ENCODE peak calls at places on chromosomes 5 and 9, in ten cellular contexts. J, H, C, I, A, M, X, R, P and O are unnamed samples.

GRCh38 chr5:66864240-66864884 is 268.2 kb downstream of the MAST4 start:
- DNase-seq in H (no peak), C (no peak), X (peak), M (no peak), I (no peak), J (peak), A (no peak), P (no peak), R (peak), O (no peak)

GRCh38 chr5:135700731-135701130 is 121.9 kb upstream of the CXCL14 start:
- DNase-seq in X (no peak), R (no peak), J (no peak), A (no peak), H (peak), I (no peak), C (no peak), M (no peak), P (no peak), O (no peak)

GRCh38 chr9:134326754-134327526 is 685 bp downstream of the RXRA start:
- DNase-seq in A (peak), M (peak), H (no peak), J (peak), I (peak), C (no peak), P (no peak), R (peak), X (peak), O (peak)

GRCh38 chr9:97737429-97737828 is 40.3 kb upstream of the XPA start:
- DNase-seq in X (no peak), R (peak), J (peak), C (no peak), I (no peak), M (no peak), A (no peak), P (no peak), H (no peak), O (no peak)

GRCh38 chr9:112757300-112757883 is 6.8 kb downstream of the SNX30 start:
- DNase-seq in H (no peak), I (no peak), M (no peak), R (peak), X (no peak), A (no peak), C (no peak), J (no peak), P (no peak), O (no peak)

GRCh38 chr5:134833340-134834032 is 12.3 kb upstream of the C5orf24 start:
- DNase-seq in R (no peak), I (no peak), J (no peak), H (no peak), X (no peak), A (no peak), C (no peak), M (no peak), P (no peak), O (no peak)

GRCh38 chr9:81032030-81032572 is 657.2 kb downstream of the TLE1 start:
- DNase-seq in R (peak), H (no peak), P (no peak), A (no peak), X (no peak), M (no peak), C (peak), I (no peak), J (peak), O (peak)

GRCh38 chr9:137395666-137396010 is 27.3 kb downstream of the EXD3 start:
- DNase-seq in R (no peak), I (no peak), P (no peak), A (no peak), X (no peak), M (no peak), J (no peak), C (no peak), H (no peak), O (peak)

GRCh38 chr5:42719034-42719433 is 37.6 kb upstream of the CCDC152 start:
- DNase-seq in A (no peak), X (no peak), H (no peak), I (no peak), J (no peak), P (no peak), R (peak), M (no peak), C (no peak), O (no peak)

GRCh38 chr5:135377751-135378680 is 21.0 kb downstream of the MACROH2A1 start:
- DNase-seq in H (no peak), J (no peak), X (no peak), P (no peak), R (no peak), M (no peak), A (no peak), C (no peak), I (no peak), O (no peak)

GRCh38 chr5:173786296-173787187 is 101.6 kb upstream of the CPEB4 start:
- DNase-seq in J (no peak), R (no peak), H (no peak), X (no peak), I (no peak), M (no peak), C (no peak), P (no peak), A (no peak), O (peak)

GRCh38 chr5:122845253-122846050 is at the start of gene SNX24:
- DNase-seq in J (peak), H (peak), R (peak), P (peak), C (peak), A (peak), M (peak), X (peak), I (peak), O (peak)

GRCh38 chr5:164233796-164234195 is 728.4 kb downstream of the MAT2B start:
- DNase-seq in J (no peak), C (no peak), P (no peak), X (peak), A (no peak), I (no peak), M (no peak), R (no peak), H (no peak), O (no peak)

GRCh38 chr5:125874717-125875116 is 548.5 kb upstream of the GRAMD2B start:
- DNase-seq in H (no peak), C (no peak), X (no peak), J (no peak), R (no peak), M (no peak), I (no peak), A (no peak), P (no peak), O (no peak)

GRCh38 chr9:130325921-130326320 is 60.4 kb downstream of the HMCN2 start:
- DNase-seq in M (no peak), R (no peak), P (no peak), I (no peak), A (no peak), C (no peak), H (no peak), J (no peak), X (no peak), O (no peak)

GRCh38 chr5:91541696-91542095 is 158.6 kb upstream of the ARRDC3 start:
- DNase-seq in C (no peak), M (no peak), J (peak), I (no peak), X (no peak), H (no peak), A (no peak), P (no peak), R (peak), O (no peak)

GRCh38 chr5:158373623-158374375 is 514.9 kb upstream of the CLINT1 start:
- DNase-seq in H (no peak), R (no peak), X (no peak), A (no peak), P (no peak), C (no peak), I (no peak), M (no peak), J (no peak), O (no peak)

GRCh38 chr9:129208191-129209091 is 30.4 kb upstream of the IER5L start:
- DNase-seq in A (no peak), M (no peak), P (no peak), I (no peak), R (no peak), X (no peak), J (no peak), H (no peak), C (no peak), O (no peak)

GRCh38 chr9:21841133-21841532 is 38.7 kb downstream of the MTAP start:
- DNase-seq in I (no peak), C (no peak), P (no peak), X (no peak), A (no peak), J (no peak), M (no peak), R (no peak), H (no peak), O (no peak)

GRCh38 chr5:98723061-98723460 is 50.4 kb upstream of the RGMB start:
- DNase-seq in P (no peak), A (no peak), X (no peak), I (no peak), M (no peak), J (no peak), R (no peak), H (no peak), C (no peak), O (no peak)

GRCh38 chr5:1124181-1125029 is 12.5 kb upstream of the SLC12A7 start:
- DNase-seq in X (no peak), H (no peak), R (no peak), I (no peak), C (no peak), A (no peak), M (no peak), J (no peak), P (no peak), O (no peak)

GRCh38 chr5:97142521-97143254 is at the start of gene LIX1:
- DNase-seq in M (no peak), A (no peak), J (peak), C (no peak), H (no peak), I (no peak), X (peak), R (peak), P (no peak), O (no peak)

GRCh38 chr5:109917966-109918365 is 228.2 kb downstream of the MAN2A1 start:
- DNase-seq in R (no peak), A (no peak), C (no peak), H (no peak), M (no peak), J (no peak), I (no peak), X (no peak), P (no peak), O (no peak)

GRCh38 chr5:150945947-150946346 is 41.2 kb upstream of the ZNF300 start:
- DNase-seq in M (no peak), I (no peak), A (peak), H (no peak), R (no peak), X (no peak), J (no peak), C (no peak), P (no peak), O (no peak)

GRCh38 chr5:132498152-132498551 is 7.6 kb upstream of the IRF1 start:
- DNase-seq in P (no peak), J (peak), M (peak), C (peak), I (peak), R (peak), X (peak), A (no peak), H (peak), O (no peak)

GRCh38 chr9:73284386-73284785 is 132.7 kb downstream of the ANXA1 start:
- DNase-seq in P (no peak), H (no peak), A (no peak), J (no peak), M (no peak), R (no peak), C (no peak), I (no peak), X (no peak), O (no peak)

GRCh38 chr5:142904421-142904820 is 134.2 kb downstream of the ARHGAP26 start:
- DNase-seq in X (no peak), P (no peak), A (no peak), H (no peak), I (no peak), R (no peak), J (no peak), C (no peak), M (no peak), O (no peak)

GRCh38 chr9:88949961-88950340 is 41.3 kb upstream of the S1PR3 start:
- DNase-seq in I (no peak), H (no peak), X (no peak), M (no peak), C (no peak), A (no peak), R (peak), J (no peak), P (no peak), O (no peak)

GRCh38 chr9:73782166-73782565 is 630.5 kb downstream of the ANXA1 start:
- DNase-seq in C (no peak), J (no peak), A (no peak), R (peak), M (no peak), H (no peak), I (no peak), X (no peak), P (no peak), O (no peak)

GRCh38 chr9:128937310-128938165 is 9.9 kb downstream of the DOLK start:
- DNase-seq in J (no peak), H (no peak), R (no peak), A (no peak), I (no peak), C (no peak), X (no peak), P (no peak), M (no peak), O (peak)

GRCh38 chr9:138112791-138113600 is 235.4 kb downstream of the CACNA1B start:
- DNase-seq in H (no peak), M (no peak), I (no peak), C (no peak), R (no peak), A (no peak), P (no peak), J (no peak), X (no peak), O (peak)

GRCh38 chr5:154403776-154404387 is 41.9 kb upstream of the SAP30L start:
- DNase-seq in R (peak), I (no peak), P (no peak), H (no peak), C (no peak), J (no peak), M (no peak), A (no peak), X (no peak), O (no peak)

GRCh38 chr5:154403234-154403633 is 42.6 kb upstream of the SAP30L start:
- DNase-seq in M (peak), R (peak), J (no peak), X (no peak), C (no peak), A (no peak), H (no peak), P (no peak), I (no peak), O (no peak)

GRCh38 chr5:154406826-154407225 is 39.0 kb upstream of the SAP30L start:
- DNase-seq in M (no peak), H (no peak), P (no peak), R (no peak), J (no peak), A (no peak), C (no peak), X (no peak), I (no peak), O (no peak)

GRCh38 chr5:154406231-154406630 is 39.6 kb upstream of the SAP30L start:
- DNase-seq in I (no peak), P (no peak), X (no peak), C (no peak), J (no peak), H (no peak), M (no peak), R (peak), A (no peak), O (no peak)

DNA sequence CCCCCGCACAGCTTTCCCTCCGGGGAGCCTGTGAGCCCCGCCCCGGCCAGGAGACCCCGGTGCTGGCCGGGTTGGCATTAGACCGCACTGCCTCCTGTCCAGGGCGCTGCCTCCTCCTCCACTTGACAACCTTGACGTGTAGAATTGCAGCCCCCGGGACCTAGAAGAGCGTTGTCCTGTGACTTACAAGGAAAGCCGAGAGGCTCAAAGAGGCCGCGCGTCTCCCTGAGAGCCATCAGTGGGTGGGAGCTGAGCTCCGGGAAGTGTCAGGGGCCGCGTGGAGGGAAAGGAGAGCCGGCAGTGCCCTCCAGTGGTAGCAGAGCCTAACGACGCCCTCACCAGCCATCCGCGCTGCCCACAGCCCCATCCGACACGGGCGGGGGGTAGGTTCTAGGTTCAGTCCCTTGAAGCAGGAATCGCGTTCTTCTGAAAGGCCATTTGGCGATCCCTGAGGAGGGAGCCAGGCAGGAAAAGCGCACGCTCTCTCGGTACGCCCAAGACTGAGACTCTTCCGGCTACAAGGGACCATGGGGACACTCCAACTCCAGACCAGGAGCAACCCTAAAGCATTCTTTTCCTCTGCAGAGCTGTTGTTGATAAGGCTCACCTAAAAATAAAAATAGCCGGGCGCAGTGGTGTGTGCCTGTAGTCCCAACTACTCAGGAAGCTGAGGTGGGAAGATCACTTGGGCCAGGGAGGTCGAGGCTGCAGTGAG is 40.6 kb upstream of the SAP30L start:
- DNase-seq in R (peak), J (peak), C (peak), M (peak), I (peak), P (peak), X (peak), A (peak), H (peak), O (peak)
- H3K4me3 ChIP-seq in R (peak), J (no peak), C (peak), M (peak), I (peak), P (peak), X (peak), A (peak), H (peak), O (peak)

GRCh38 chr5:167294861-167295685 is 996.4 kb upstream of the WWC1 start:
- DNase-seq in R (peak), I (no peak), M (no peak), P (no peak), A (no peak), J (peak), C (no peak), H (no peak), X (peak), O (no peak)
- H3K27ac ChIP-seq in R (peak), I (no peak), M (no peak), P (peak), A (no peak), J (peak), C (no peak), H (no peak), X (peak), O (no peak)

GRCh38 chr9:92291577-92291976 is 1.9 kb downstream of the IARS1 start:
- DNase-seq in I (no peak), P (no peak), A (no peak), H (no peak), R (peak), M (no peak), J (no peak), C (no peak), X (no peak), O (no peak)
- H3K4me3 ChIP-seq in I (no peak), P (no peak), A (no peak), H (no peak), R (peak), M (no peak), J (peak), C (no peak), X (no peak), O (no peak)

GRCh38 chr5:74685979-74686631 is 1.1 kb downstream of the HEXB start:
- DNase-seq in C (no peak), M (no peak), J (no peak), A (no peak), P (no peak), I (no peak), R (peak), X (peak), H (no peak), O (no peak)
- H3K27ac ChIP-seq in C (peak), M (peak), J (peak), A (peak), P (peak), I (peak), R (no peak), X (no peak), H (peak), O (peak)

GRCh38 chr5:52827815-52828214 is 40.1 kb downstream of the ITGA1 start:
- DNase-seq in M (no peak), C (no peak), P (no peak), J (no peak), H (no peak), A (no peak), R (no peak), X (no peak), I (no peak), O (no peak)
- H3K4me3 ChIP-seq in M (no peak), C (no peak), P (no peak), J (no peak), H (no peak), A (no peak), R (no peak), X (no peak), I (no peak), O (no peak)

GRCh38 chr5:65480306-65480865 is 1.3 kb downstream of the ADAMTS6 start:
- DNase-seq in C (peak), A (peak), P (no peak), H (peak), M (peak), X (peak), I (peak), R (peak), J (no peak), O (peak)
- H3K27ac ChIP-seq in C (peak), A (peak), P (peak), H (peak), M (peak), X (peak), I (peak), R (peak), J (no peak), O (no peak)

DNA sequence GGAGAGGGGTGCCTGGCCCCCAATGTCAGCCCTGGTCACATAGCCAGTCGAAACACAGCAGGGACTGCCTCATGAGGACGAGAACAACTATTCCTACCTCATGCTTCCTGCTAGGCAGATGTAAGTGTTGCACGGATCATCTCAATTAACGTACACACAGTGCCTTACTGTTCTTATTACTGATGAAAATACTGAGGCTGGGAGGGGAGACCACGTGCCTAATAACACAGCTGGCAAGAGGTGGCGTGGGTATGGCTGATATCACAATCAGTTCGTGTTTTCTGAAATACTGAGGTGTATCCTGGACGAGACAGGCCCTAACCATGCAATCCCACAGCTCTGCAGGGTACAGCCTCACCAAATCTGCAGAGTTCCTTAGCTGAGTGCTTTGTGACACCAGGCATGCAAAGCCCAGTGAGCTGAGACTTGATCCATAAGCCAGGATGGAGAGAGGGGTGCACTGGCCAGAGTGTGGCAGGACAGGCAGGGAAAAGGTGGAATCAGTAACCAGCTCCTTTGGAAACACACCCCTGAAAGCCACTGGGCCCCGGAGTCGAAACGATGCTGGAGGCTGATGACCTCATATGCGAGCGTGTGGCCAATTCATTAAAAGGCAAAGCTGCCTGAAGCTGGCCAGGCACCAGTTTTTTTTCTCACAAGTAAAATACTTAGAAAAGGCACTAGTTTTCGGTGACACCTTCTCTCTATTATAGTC is 64.0 kb downstream of the PRRT1B start:
- DNase-seq in M (no peak), P (no peak), J (peak), R (peak), I (peak), C (peak), H (peak), X (peak), A (peak), O (no peak)
- H3K4me3 ChIP-seq in M (no peak), P (no peak), J (no peak), R (peak), I (peak), C (no peak), H (no peak), X (no peak), A (no peak), O (no peak)